ENCODE peak calls at places on chromosomes 5 and 9, in five cellular contexts. One of them, this sample, is unnamed. For H3K9me3, the result is how much of the 10 kb centered on the place peaks cover.

GRCh38 chr5:176517053-176517661 is 20.0 kb downstream of the RNF44 start:
- DNase-seq in CD4-positive, alpha-beta memory T cell: no peak
- DNase-seq in Panc1: no peak
- DNase-seq in left ventricle myocardium inferior: no peak
- DNase-seq in mammary epithelial cell: no peak
- DNase-seq in this sample: no peak

GRCh38 chr9:79012561-79012960 is 559.2 kb upstream of the TLE4 start:
- DNase-seq in CD4-positive, alpha-beta memory T cell: no peak
- DNase-seq in mammary epithelial cell: peak
- DNase-seq in left ventricle myocardium inferior: no peak
- DNase-seq in Panc1: no peak
- DNase-seq in this sample: no peak

GRCh38 chr5:110630350-110630749 is 96.1 kb downstream of the TMEM232 start:
- DNase-seq in Panc1: no peak
- DNase-seq in mammary epithelial cell: no peak
- DNase-seq in CD4-positive, alpha-beta memory T cell: no peak
- DNase-seq in left ventricle myocardium inferior: no peak
- DNase-seq in this sample: no peak

GRCh38 chr5:95284512-95285405 is at the start of gene MCTP1:
- DNase-seq in mammary epithelial cell: peak
- DNase-seq in left ventricle myocardium inferior: peak
- DNase-seq in CD4-positive, alpha-beta memory T cell: no peak
- DNase-seq in Panc1: no peak
- DNase-seq in this sample: no peak

GRCh38 chr9:129576546-129577543 is 44.1 kb downstream of the C9orf50 start:
- DNase-seq in Panc1: no peak
- DNase-seq in mammary epithelial cell: no peak
- DNase-seq in CD4-positive, alpha-beta memory T cell: no peak
- DNase-seq in left ventricle myocardium inferior: peak
- DNase-seq in this sample: no peak

GRCh38 chr5:137313526-137314175 is 185.5 kb downstream of the SPOCK1 start:
- DNase-seq in Panc1: no peak
- DNase-seq in CD4-positive, alpha-beta memory T cell: no peak
- DNase-seq in mammary epithelial cell: no peak
- DNase-seq in left ventricle myocardium inferior: no peak
- DNase-seq in this sample: no peak

GRCh38 chr9:116891438-116891837 is 204.3 kb downstream of the TRIM32 start:
- DNase-seq in CD4-positive, alpha-beta memory T cell: no peak
- DNase-seq in Panc1: no peak
- DNase-seq in left ventricle myocardium inferior: no peak
- DNase-seq in mammary epithelial cell: no peak
- DNase-seq in this sample: no peak

GRCh38 chr5:132294728-132295504 is 722 bp downstream of the SLC22A4 start:
- DNase-seq in Panc1: peak
- DNase-seq in mammary epithelial cell: peak
- DNase-seq in left ventricle myocardium inferior: peak
- DNase-seq in CD4-positive, alpha-beta memory T cell: peak
- DNase-seq in this sample: peak

GRCh38 chr9:35026671-35027070 is 37.1 kb downstream of the DNAJB5 start:
- DNase-seq in mammary epithelial cell: no peak
- DNase-seq in CD4-positive, alpha-beta memory T cell: no peak
- DNase-seq in Panc1: no peak
- DNase-seq in left ventricle myocardium inferior: no peak
- DNase-seq in this sample: no peak

GRCh38 chr5:159820692-159821091 is 95.6 kb upstream of the ADRA1B start:
- DNase-seq in CD4-positive, alpha-beta memory T cell: no peak
- DNase-seq in mammary epithelial cell: no peak
- DNase-seq in left ventricle myocardium inferior: no peak
- DNase-seq in Panc1: no peak
- DNase-seq in this sample: no peak

GRCh38 chr5:133250527-133250926 is 198.7 kb downstream of the HSPA4 start:
- DNase-seq in left ventricle myocardium inferior: no peak
- DNase-seq in mammary epithelial cell: no peak
- DNase-seq in CD4-positive, alpha-beta memory T cell: no peak
- DNase-seq in Panc1: no peak
- DNase-seq in this sample: no peak

GRCh38 chr5:66829826-66830225 is 233.6 kb downstream of the MAST4 start:
- DNase-seq in Panc1: no peak
- DNase-seq in CD4-positive, alpha-beta memory T cell: no peak
- DNase-seq in left ventricle myocardium inferior: no peak
- DNase-seq in mammary epithelial cell: peak
- DNase-seq in this sample: no peak

GRCh38 chr5:56212127-56212879 is 20.8 kb downstream of the ANKRD55 start:
- DNase-seq in left ventricle myocardium inferior: no peak
- DNase-seq in CD4-positive, alpha-beta memory T cell: no peak
- DNase-seq in mammary epithelial cell: no peak
- DNase-seq in Panc1: no peak
- DNase-seq in this sample: no peak

GRCh38 chr5:62690421-62690820 is 111.8 kb downstream of the LRRC70 start:
- DNase-seq in left ventricle myocardium inferior: no peak
- DNase-seq in mammary epithelial cell: no peak
- DNase-seq in Panc1: no peak
- DNase-seq in CD4-positive, alpha-beta memory T cell: no peak
- DNase-seq in this sample: no peak

DNA sequence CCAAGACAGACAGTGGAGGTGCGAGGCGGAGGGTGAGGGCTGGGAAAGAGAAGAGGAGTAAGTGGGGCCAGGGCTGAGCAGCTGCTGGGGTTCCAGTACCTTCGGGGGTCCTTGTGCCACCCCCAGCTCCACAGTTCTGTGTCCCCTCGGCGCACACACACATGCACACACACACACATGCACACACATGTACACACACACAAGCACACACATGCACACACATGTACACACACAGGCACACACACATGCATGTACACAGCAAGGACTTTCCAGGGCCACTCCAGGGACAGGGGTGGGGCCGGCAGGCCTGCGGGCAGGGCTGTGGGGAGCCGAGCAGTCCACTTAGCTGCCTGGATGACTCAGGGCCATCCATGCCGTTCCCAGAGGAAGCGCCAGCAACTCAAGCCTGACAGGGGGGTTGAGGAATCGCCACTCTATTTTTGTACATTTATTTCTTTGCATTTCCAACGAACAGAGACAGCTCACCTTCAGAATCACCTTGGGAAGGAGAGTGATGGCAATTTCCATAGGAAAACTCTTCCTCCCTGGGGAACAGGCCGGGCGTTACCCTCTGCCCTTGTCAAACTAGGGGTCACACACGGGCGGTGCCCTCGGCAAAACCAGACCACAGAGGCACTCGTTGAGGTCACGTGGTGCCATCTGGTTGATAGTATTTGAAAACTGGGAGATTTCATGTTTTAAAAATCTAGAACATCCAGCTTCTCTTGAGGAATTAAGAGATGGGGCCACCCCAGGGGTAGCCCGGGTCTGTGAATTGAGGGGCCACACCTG is 135.7 kb downstream of the ADAMTS2 start:
- DNase-seq in left ventricle myocardium inferior: no peak
- DNase-seq in mammary epithelial cell: no peak
- DNase-seq in CD4-positive, alpha-beta memory T cell: no peak
- DNase-seq in Panc1: no peak
- DNase-seq in this sample: no peak
- H3K9me3 ChIP-seq in left ventricle myocardium inferior: under half
- H3K9me3 ChIP-seq in mammary epithelial cell: under half
- H3K9me3 ChIP-seq in CD4-positive, alpha-beta memory T cell: under half
- H3K9me3 ChIP-seq in Panc1: under half
- H3K9me3 ChIP-seq in this sample: under half

DNA sequence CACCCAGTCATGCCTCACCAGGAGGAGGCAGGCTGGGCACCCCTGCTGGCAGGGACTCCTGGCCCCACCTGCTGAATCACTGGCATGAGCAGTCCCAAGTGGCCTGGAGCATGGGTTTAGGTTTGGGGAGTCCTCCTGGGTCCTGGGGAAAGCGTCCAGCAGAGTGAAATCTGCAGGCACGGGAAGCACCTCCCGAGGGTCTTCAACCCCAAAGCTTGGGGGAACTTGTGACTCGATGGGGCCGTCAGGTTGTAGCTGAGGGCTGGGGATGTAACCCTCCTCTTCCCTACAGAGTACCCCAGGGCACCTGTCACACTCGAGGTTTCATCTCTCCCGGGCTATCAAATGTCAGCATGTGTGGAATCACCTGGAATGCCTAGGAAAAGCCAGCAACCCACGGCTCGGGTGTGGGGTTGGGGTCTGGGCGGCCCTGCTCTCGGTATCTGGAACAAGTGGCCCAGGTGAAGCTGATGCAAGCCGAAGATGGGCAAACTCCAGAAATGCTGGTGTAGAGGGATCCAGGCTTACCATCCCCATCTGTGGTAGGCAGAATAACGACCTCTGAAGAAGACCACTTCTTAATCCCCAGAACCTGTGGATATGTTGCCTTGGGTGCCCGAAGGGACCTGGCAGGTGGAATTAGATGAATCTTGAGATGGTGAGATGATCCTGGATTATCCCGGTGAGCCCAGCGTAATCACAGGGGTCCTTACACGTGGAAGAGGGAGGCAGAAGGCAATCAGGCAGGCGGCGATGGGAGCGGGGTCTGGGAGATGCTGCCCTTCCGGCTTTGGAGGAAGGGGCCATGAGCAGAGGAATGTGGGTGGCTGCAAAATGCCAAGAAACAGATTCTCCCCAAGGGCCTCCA is 6.1 kb upstream of the RASGEF1C start:
- DNase-seq in CD4-positive, alpha-beta memory T cell: no peak
- DNase-seq in mammary epithelial cell: no peak
- DNase-seq in left ventricle myocardium inferior: no peak
- DNase-seq in Panc1: no peak
- DNase-seq in this sample: no peak
- H3K9me3 ChIP-seq in CD4-positive, alpha-beta memory T cell: under half
- H3K9me3 ChIP-seq in mammary epithelial cell: under half
- H3K9me3 ChIP-seq in left ventricle myocardium inferior: half or more
- H3K9me3 ChIP-seq in Panc1: under half
- H3K9me3 ChIP-seq in this sample: under half

GRCh38 chr5:8474569-8474930 is 605.6 kb downstream of the MTRR start:
- DNase-seq in CD4-positive, alpha-beta memory T cell: no peak
- DNase-seq in mammary epithelial cell: no peak
- DNase-seq in Panc1: no peak
- DNase-seq in left ventricle myocardium inferior: no peak
- DNase-seq in this sample: no peak

GRCh38 chr5:8470489-8470888 is 601.5 kb downstream of the MTRR start:
- DNase-seq in mammary epithelial cell: no peak
- DNase-seq in Panc1: no peak
- DNase-seq in CD4-positive, alpha-beta memory T cell: no peak
- DNase-seq in left ventricle myocardium inferior: no peak
- DNase-seq in this sample: no peak

GRCh38 chr5:8473827-8474568 is 605.0 kb downstream of the MTRR start:
- DNase-seq in CD4-positive, alpha-beta memory T cell: no peak
- DNase-seq in Panc1: no peak
- DNase-seq in mammary epithelial cell: no peak
- DNase-seq in left ventricle myocardium inferior: no peak
- DNase-seq in this sample: no peak

GRCh38 chr5:8478308-8478707 is 609.4 kb downstream of the MTRR start:
- DNase-seq in mammary epithelial cell: peak
- DNase-seq in Panc1: no peak
- DNase-seq in CD4-positive, alpha-beta memory T cell: no peak
- DNase-seq in left ventricle myocardium inferior: no peak
- DNase-seq in this sample: no peak

DNA sequence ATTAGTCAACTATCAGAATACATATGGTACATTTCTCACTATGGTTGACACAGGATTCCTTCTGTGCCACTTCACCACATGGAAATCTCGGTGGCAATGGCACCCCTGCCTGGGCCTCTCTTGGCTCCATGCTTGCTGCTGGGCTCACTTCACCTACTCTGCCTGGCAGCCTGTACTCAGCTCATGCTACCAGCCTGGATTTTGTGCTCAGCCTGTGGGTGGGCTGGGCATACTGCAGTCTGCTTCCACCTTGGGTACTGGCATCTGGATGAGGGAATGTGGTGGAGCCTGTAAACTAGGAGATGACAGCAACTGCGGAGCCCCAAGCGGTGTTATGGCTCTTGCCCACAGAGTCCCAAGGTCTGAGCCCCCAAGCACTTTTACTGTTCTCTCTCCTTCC is 604.1 kb downstream of the MTRR start:
- DNase-seq in mammary epithelial cell: no peak
- DNase-seq in Panc1: no peak
- DNase-seq in left ventricle myocardium inferior: no peak
- DNase-seq in CD4-positive, alpha-beta memory T cell: no peak
- DNase-seq in this sample: no peak
- H3K9me3 ChIP-seq in mammary epithelial cell: under half
- H3K9me3 ChIP-seq in Panc1: under half
- H3K9me3 ChIP-seq in left ventricle myocardium inferior: under half
- H3K9me3 ChIP-seq in CD4-positive, alpha-beta memory T cell: under half
- H3K9me3 ChIP-seq in this sample: under half

DNA sequence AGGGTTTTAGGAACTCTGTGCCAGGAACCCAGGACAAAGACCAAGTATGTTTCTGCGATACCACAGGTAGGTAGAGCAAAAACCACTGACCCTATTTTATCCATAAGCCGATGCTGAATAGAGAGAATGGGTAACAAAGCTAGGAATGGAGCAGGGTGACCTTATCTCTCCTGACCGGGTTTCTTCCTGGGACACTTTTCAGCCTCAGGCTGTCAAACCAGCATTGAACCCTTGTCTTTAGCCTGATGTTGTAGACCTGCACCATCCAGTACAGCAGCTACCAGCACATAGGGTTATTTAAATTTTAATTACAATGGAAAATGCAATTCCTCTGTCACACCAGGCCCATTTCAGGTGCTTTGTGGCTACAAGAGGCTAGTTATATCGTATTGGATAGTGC is 43.1 kb upstream of the DMRT3 start:
- DNase-seq in left ventricle myocardium inferior: no peak
- DNase-seq in mammary epithelial cell: no peak
- DNase-seq in Panc1: no peak
- DNase-seq in CD4-positive, alpha-beta memory T cell: no peak
- DNase-seq in this sample: no peak
- H3K9me3 ChIP-seq in left ventricle myocardium inferior: under half
- H3K9me3 ChIP-seq in mammary epithelial cell: under half
- H3K9me3 ChIP-seq in Panc1: under half
- H3K9me3 ChIP-seq in CD4-positive, alpha-beta memory T cell: under half
- H3K9me3 ChIP-seq in this sample: under half

This sample was measured in T-helper 17 cell.